ENCODE peak calls at places on chromosomes 4 and X, in seven cellular contexts. S is cardiac muscle cell; G is breast epithelium; N is CD8-positive, alpha-beta memory T cell; T is stomach; H is neural progenitor cell; I is heart right ventricle. F is an unnamed sample.

GRCh38 chr4:155353923-155354540 is 22.7 kb downstream of the MAP9 start:
- DNase-seq in S (peak), G (peak), N (no peak), H (peak), T (peak), I (peak), F (no peak)

GRCh38 chrX:13721819-13722527 is 12.4 kb downstream of the TRAPPC2 start:
- DNase-seq in G (no peak), H (no peak), N (no peak), S (no peak), I (no peak), T (no peak), F (no peak)

GRCh38 chr4:52840531-52841350 is 21.4 kb upstream of the RASL11B start:
- DNase-seq in S (no peak), N (no peak), G (no peak), I (no peak), T (no peak), H (peak), F (no peak)

GRCh38 chrX:153967536-153968214 is 3.9 kb downstream of the HCFC1 start:
- DNase-seq in I (no peak), G (no peak), H (no peak), S (no peak), T (no peak), N (peak), F (no peak)

GRCh38 chr4:16026155-16026761 is 57.6 kb downstream of the PROM1 start:
- DNase-seq in S (peak), N (peak), G (no peak), T (no peak), I (peak), H (peak), F (no peak)

GRCh38 chr4:118889313-118889694 is 650 bp downstream of the SYNPO2 start:
- DNase-seq in T (no peak), G (no peak), I (peak), N (no peak), S (peak), H (no peak), F (no peak)

GRCh38 chr4:156778606-156779005 is 193.0 kb downstream of the PDGFC start:
- DNase-seq in S (no peak), G (no peak), N (no peak), H (no peak), T (no peak), I (no peak), F (no peak)

GRCh38 chr4:3822230-3822947 is 56.2 kb downstream of the ADRA2C start:
- DNase-seq in N (no peak), H (no peak), T (no peak), S (no peak), G (no peak), I (no peak), F (no peak)

GRCh38 chr4:53490965-53491622 is 100.2 kb downstream of the LNX1 start:
- DNase-seq in T (peak), G (no peak), H (peak), N (no peak), I (peak), S (peak), F (no peak)

GRCh38 chrX:105975382-105975781 is 63.1 kb downstream of the SERPINA7 start:
- DNase-seq in N (no peak), I (no peak), T (no peak), H (peak), G (no peak), S (peak), F (no peak)

GRCh38 chrX:128975716-128976115 is 547.6 kb downstream of the SMARCA1 start:
- DNase-seq in T (peak), S (peak), I (no peak), N (no peak), G (no peak), H (peak), F (peak)

GRCh38 chr4:176967586-176967985 is 174.9 kb upstream of the VEGFC start:
- DNase-seq in N (no peak), G (no peak), T (no peak), I (no peak), H (no peak), S (no peak), F (no peak)

GRCh38 chr4:55447108-55447708 is 51.5 kb downstream of the TMEM165 start:
- DNase-seq in T (no peak), G (no peak), I (no peak), N (no peak), S (no peak), H (no peak), F (no peak)

GRCh38 chr4:44623687-44624086 is 27.7 kb downstream of the YIPF7 start:
- DNase-seq in N (no peak), G (no peak), H (no peak), S (no peak), I (peak), T (no peak), F (no peak)

GRCh38 chr4:51842167-51842553 is 793 bp upstream of the DCUN1D4 start:
- DNase-seq in I (peak), G (no peak), S (peak), T (no peak), N (no peak), H (peak), F (no peak)

GRCh38 chrX:128816919-128817318 is 706.4 kb downstream of the SMARCA1 start:
- DNase-seq in H (peak), T (no peak), I (no peak), N (no peak), G (no peak), S (peak), F (peak)

GRCh38 chrX:119880552-119881437 is 9.2 kb downstream of the NDUFA1 start:
- DNase-seq in T (no peak), G (no peak), N (peak), H (peak), I (peak), S (peak), F (no peak)
- H3K27ac ChIP-seq in T (no peak), G (no peak), N (no peak), H (no peak), I (no peak), S (no peak), F (no peak)

GRCh38 chrX:23668335-23668734 is 1.0 kb downstream of the PRDX4 start:
- DNase-seq in I (no peak), S (no peak), N (no peak), G (no peak), H (no peak), T (no peak), F (no peak)

GRCh38 chrX:23662853-23663252 is 4.4 kb upstream of the PRDX4 start:
- DNase-seq in G (no peak), H (no peak), S (no peak), I (no peak), N (no peak), T (no peak), F (no peak)

GRCh38 chrX:23666282-23666681 is 1.0 kb upstream of the PRDX4 start:
- DNase-seq in N (no peak), G (no peak), I (no peak), H (no peak), T (no peak), S (no peak), F (no peak)

GRCh38 chrX:23662187-23662586 is 5.1 kb upstream of the PRDX4 start:
- DNase-seq in H (no peak), N (peak), I (no peak), G (no peak), S (no peak), T (no peak), F (no peak)

GRCh38 chrX:23667239-23668177 is at the start of gene PRDX4:
- DNase-seq in T (peak), G (peak), N (peak), S (peak), I (peak), H (peak), F (peak)
- H3K27ac ChIP-seq in T (peak), G (peak), N (peak), S (peak), I (peak), H (no peak), F (peak)

GRCh38 chr4:185721190-185721948 is 90.6 kb downstream of the SORBS2 start:
- DNase-seq in N (no peak), T (no peak), I (no peak), H (no peak), S (no peak), G (no peak), F (no peak)

GRCh38 chr4:185719493-185719843 is 92.5 kb downstream of the SORBS2 start:
- DNase-seq in G (no peak), S (no peak), H (no peak), I (no peak), T (no peak), N (no peak), F (no peak)

GRCh38 chr4:185717018-185717726 is 94.8 kb downstream of the SORBS2 start:
- DNase-seq in H (no peak), N (no peak), I (peak), S (no peak), T (no peak), G (no peak), F (no peak)

GRCh38 chr4:185716008-185716976 is 95.7 kb downstream of the SORBS2 start:
- DNase-seq in G (no peak), H (no peak), N (no peak), T (no peak), S (no peak), I (no peak), F (no peak)

DNA sequence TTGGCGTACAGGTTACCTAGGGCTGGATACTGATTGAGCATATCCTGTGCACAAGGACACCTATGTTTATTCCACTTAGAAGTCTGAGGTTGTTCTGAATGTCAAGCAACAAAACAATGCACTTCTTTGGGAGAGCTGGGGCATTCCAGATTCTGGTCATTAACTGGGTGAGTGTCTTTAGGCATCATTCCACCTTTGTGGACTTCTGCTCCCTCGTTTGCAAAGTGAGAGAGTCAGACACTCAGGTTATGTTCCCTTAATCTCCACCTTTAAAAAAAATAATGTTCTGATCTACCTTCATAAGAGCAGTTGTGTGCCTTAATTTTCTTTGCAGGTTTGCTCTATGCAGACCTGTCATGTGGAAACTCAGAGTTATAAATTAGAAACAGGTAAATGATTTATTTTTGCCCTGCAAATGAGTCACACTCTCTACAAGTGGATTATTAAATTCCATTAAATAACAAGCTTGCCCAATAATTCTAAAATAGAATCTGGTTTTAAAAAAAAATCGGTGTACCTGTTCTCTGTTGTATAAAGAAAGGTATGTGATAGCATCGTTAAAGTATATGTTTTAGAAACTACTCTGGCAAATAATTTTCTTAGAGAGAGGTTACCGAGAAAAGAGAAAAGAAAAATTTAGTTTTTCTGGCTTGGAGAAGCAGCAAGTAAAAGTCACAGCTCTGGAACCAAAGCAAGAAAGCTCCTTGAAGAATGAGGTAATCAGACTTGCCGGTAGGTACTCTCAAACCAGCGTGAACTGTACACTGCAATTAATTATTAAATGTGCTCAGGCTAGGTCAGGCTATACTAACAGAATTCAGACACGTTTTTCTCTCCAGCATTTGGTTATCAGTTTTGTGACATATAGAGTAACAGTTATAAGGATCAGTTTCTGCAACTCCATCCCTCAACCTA is 93.2 kb downstream of the SORBS2 start:
- DNase-seq in N (no peak), G (no peak), I (no peak), H (no peak), T (no peak), S (no peak), F (no peak)
- H3K27ac ChIP-seq in N (no peak), G (peak), I (no peak), H (no peak), T (peak), S (peak), F (no peak)

GRCh38 chr4:151895671-151896070 is 134.9 kb upstream of the GATB start:
- DNase-seq in H (no peak), I (no peak), T (no peak), S (no peak), G (no peak), N (no peak), F (no peak)
- H3K27ac ChIP-seq in H (no peak), I (no peak), T (no peak), S (no peak), G (no peak), N (no peak), F (no peak)

DNA sequence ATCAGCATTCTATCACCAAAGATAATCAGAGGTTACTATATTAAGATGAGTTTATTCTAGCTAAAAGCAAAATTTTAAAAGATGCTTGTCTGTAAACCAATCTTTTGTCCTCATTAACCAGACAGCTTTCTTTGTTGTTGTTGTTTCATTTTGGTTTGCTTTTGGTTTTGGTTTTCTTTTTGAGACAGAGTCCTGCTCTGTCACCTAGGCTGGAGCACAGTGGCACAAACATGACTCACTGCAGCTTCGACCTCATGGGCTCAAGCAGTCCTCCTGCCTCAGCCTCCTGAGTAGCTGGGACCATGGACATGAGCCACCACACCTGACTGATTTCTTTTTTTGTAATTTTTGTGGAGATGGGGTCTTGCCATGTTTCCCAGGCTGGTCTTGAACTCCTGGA is 102.9 kb downstream of the COX18 start:
- DNase-seq in G (no peak), T (no peak), H (no peak), I (no peak), N (no peak), S (no peak), F (no peak)
- H3K27ac ChIP-seq in G (no peak), T (no peak), H (no peak), I (no peak), N (no peak), S (no peak), F (no peak)

GRCh38 chrX:50769389-50770063 is 44.5 kb downstream of the SHROOM4 start:
- DNase-seq in H (no peak), N (no peak), G (no peak), I (peak), T (no peak), S (no peak), F (no peak)
- H3K27ac ChIP-seq in H (no peak), N (no peak), G (no peak), I (no peak), T (no peak), S (no peak), F (peak)

DNA sequence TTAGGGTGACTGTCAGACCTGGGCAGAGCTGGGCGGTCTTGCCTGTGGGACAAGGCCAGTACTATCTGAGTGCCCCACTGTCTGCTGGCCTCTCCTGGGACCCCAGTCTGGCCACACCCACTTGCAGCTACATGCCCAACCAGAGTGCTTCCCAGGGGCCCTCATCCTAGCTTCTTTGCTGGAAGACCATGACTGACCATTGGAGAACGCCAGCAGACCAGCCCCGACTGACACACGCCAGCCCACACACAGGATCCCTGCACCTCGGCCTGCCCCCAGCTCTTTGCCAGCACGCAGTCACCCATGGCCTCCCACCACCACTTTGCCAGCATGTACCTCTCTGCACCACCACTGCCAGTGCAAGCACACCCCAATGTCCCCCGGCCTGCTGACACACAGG is 585.7 kb downstream of the ZNF674 start:
- DNase-seq in S (no peak), N (no peak), T (no peak), I (no peak), G (no peak), H (no peak), F (no peak)
- H3K27ac ChIP-seq in S (no peak), N (no peak), T (no peak), I (no peak), G (no peak), H (no peak), F (no peak)